ENCODE peak calls at places on chromosomes 4 and X, in four cellular contexts. S, Z, A and I are unnamed samples.

GRCh38 chrX:24902808-24903207 is 113.0 kb downstream of the ARX start:
- DNase-seq in A (no peak), S (no peak), Z (no peak), I (no peak)

GRCh38 chrX:45454235-45454634 is 253.6 kb upstream of the DIPK2B start:
- DNase-seq in Z (no peak), A (no peak), S (no peak), I (no peak)

GRCh38 chrX:20455001-20455400 is 188.3 kb upstream of the RPS6KA3 start:
- DNase-seq in Z (no peak), S (no peak), A (no peak), I (no peak)

GRCh38 chrX:105150557-105150956 is 69.9 kb downstream of the TEX13A start:
- DNase-seq in A (no peak), S (no peak), Z (no peak), I (no peak)

GRCh38 chr4:77184961-77185360 is 28.0 kb downstream of the CCNG2 start:
- DNase-seq in S (no peak), Z (no peak), A (no peak), I (no peak)

GRCh38 chr4:108473163-108473720 is 147.1 kb upstream of the RPL34 start:
- DNase-seq in Z (no peak), A (no peak), S (no peak), I (no peak)

GRCh38 chr4:41887821-41888699 is 47.2 kb upstream of the TMEM33 start:
- DNase-seq in S (no peak), A (no peak), Z (peak), I (peak)

GRCh38 chr4:51930557-51930956 is 87.6 kb downstream of the DCUN1D4 start:
- DNase-seq in S (no peak), A (no peak), Z (no peak), I (no peak)

DNA sequence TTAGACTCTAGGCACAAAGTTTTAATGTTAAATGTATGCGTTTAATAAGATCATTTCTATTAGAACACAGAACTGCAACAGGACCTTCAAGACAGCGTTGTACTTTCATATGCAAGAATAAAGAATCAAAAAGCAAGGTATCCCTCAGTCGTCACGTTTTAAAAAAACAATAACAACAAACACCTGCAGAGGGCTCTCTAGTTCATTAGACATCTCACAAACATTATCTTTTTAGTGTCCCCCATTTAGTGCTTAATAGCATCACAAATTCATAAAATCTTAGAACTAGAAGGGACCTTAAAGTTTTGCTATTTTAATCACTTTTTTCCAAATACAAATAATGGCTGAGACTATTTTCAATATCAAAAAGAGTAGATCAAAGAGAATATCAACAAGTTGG is 236.6 kb downstream of the DCHS2 start:
- DNase-seq in S (no peak), Z (no peak), A (no peak), I (no peak)
- TF ChIP-seq CTCF in S (no peak), Z (peak), A (no peak), I (no peak)

GRCh38 chr4:127604949-127605709 is 27.6 kb upstream of the INTU start:
- DNase-seq in S (no peak), Z (no peak), A (no peak), I (no peak)

GRCh38 chr4:127606823-127607222 is 25.9 kb upstream of the INTU start:
- DNase-seq in Z (no peak), S (no peak), A (no peak), I (no peak)

GRCh38 chr4:127598656-127599055 is 34.1 kb upstream of the INTU start:
- DNase-seq in Z (no peak), S (no peak), A (no peak), I (no peak)

GRCh38 chr4:127601029-127601428 is 31.7 kb upstream of the INTU start:
- DNase-seq in A (no peak), S (no peak), Z (no peak), I (no peak)
- TF ChIP-seq CTCF in A (no peak), S (no peak), Z (peak), I (no peak)

DNA sequence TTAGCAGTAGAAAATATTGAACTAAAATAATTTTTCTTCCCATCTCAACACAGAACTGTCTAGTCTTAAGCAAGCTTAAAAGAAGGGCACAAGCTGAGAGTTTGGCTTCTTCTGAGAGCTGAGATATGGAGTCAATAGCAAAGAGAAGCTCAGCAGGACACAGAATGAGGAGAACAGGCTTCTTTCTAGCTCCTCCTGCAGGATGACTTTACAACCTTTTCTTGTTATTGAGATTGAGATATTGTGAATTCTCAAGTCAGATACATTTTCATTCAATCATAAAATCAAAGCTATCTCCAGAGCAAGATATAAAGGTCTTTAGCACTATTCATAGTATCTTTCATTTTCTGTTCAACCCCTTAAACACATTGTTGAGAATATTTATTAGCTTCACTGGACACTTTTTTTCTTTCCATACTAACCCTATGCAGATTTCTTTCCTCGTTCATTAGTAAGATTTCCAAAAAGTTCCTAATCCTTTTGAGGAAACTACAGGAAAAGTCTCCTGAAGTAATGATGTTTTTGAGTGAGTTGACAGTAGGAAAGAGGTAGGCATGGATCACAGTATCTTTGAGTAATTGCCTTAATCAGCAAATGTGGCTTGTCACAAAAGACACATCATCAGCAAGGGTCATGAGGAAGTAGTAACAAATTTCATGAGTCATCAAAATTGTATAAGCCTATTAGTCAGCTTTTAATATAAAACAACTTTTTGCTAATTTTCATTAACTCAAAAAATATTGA is 17.8 kb upstream of the CXCL3 start:
- DNase-seq in A (no peak), S (no peak), Z (no peak), I (no peak)
- TF ChIP-seq CTCF in A (no peak), S (no peak), Z (no peak), I (no peak)

DNA sequence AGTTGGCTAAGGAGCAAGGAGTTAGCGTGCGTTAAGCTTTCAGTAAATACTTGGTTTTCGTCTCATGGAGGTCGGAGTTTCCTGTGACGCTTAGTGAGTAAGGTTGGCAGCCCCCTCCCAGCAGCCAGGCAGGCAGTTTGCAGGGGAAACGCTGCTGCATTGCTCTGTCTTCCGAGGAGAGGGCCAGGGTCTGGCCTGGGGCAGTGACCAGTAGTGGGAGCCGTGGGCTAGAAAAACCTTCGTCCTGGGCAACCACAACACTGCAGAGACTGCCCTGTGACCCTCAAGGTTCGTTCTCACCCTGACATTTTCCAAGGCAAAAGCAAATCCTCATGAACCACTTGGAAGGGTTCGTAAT is 432 bp downstream of the TMEM175 start:
- DNase-seq in Z (no peak), S (no peak), A (no peak), I (peak)
- TF ChIP-seq CTCF in Z (peak), S (no peak), A (no peak), I (no peak)

GRCh38 chrX:119177278-119177677 is 49.7 kb upstream of the KIAA1210 start:
- DNase-seq in A (no peak), Z (no peak), S (no peak), I (no peak)

GRCh38 chrX:119186763-119187162 is 49.3 kb upstream of the PGRMC1 start:
- DNase-seq in Z (no peak), S (no peak), A (no peak), I (no peak)

GRCh38 chrX:119187298-119187697 is 48.8 kb upstream of the PGRMC1 start:
- DNase-seq in A (no peak), Z (no peak), S (no peak), I (no peak)

GRCh38 chrX:119186194-119186593 is 49.9 kb upstream of the PGRMC1 start:
- DNase-seq in Z (no peak), A (no peak), S (no peak), I (no peak)

DNA sequence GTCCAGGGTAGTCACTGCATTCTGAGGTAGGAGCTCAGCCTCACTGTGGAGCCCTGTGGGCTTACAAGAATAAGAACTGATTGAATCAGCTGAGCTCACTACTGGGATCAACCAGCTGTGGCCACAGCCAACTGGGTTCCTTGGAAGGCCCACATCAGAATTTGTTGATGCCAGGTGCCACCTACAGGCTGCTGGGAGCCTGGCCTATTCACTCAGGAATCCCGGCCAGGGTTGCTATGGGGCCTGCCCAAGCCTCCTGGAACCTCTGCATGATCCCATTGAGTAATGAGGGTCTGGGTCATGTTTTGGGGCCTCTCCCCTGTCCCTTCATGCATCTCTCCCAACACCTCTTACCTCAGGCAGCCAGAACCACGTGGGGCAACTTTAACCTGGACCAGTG is 53.9 kb upstream of the KIAA1210 start:
- DNase-seq in S (no peak), A (no peak), Z (no peak), I (peak)
- TF ChIP-seq CTCF in S (no peak), A (no peak), Z (no peak), I (peak)

DNA sequence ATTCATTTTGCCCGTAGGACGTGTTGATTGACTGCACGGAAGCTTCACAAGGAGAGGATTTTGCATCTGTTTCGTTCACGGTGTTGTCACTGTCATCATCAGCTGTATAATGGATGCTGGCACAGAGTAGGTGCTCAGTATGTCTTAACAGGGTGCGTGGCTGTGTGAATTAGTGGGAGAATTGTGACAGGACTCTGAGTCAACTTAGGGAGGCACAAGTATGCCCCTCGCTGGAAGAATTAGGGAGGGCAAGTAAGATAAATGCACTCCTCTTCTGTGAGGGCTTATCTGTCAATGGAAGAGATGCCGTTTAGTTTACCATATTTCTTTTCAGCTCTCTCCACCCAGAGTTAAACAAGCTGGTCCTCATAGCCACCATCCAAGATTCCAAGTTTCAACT is 107.2 kb downstream of the TRIML1 start:
- DNase-seq in S (no peak), Z (no peak), A (no peak), I (no peak)
- TF ChIP-seq CTCF in S (no peak), Z (peak), A (no peak), I (no peak)